ENCODE peak calls at places on chromosomes 1 and 21, in six cellular contexts. F is effector memory CD4-positive, alpha-beta T cell; I is cerebellar cortex; S is activated naive CD8-positive, alpha-beta T cell treated with anti-CD3 and anti-CD28 coated beads for 36 hours; R is stimulated activated CD4-positive, alpha-beta T cell treated with anti-CD3 and anti-CD28 coated beads, Interleukin-15, amount 100 ng/mL, for 1 hour; H is GF-D8. P is an unnamed sample.

GRCh38 chr1:107220036-107220435 is 79.2 kb downstream of the NTNG1 start:
- DNase-seq in F (no peak), I (no peak), S (no peak), R (no peak), H (no peak), P (no peak)

GRCh38 chr1:26702680-26703038 is 6.8 kb downstream of the ARID1A start:
- DNase-seq in F (no peak), I (no peak), S (peak), R (no peak), H (no peak), P (no peak)

GRCh38 chr1:117416546-117417117 is 49.4 kb downstream of the MAN1A2 start:
- DNase-seq in F (no peak), I (no peak), S (no peak), R (no peak), H (no peak), P (no peak)

GRCh38 chr21:39597595-39598185 is 15.1 kb upstream of the B3GALT5 start:
- DNase-seq in F (no peak), I (no peak), S (no peak), R (no peak), H (no peak), P (no peak)

GRCh38 chr21:45590726-45591618 is 48.7 kb upstream of the SLC19A1 start:
- DNase-seq in F (peak), I (no peak), S (peak), R (peak), H (peak), P (no peak)

GRCh38 chr1:177800386-177801058 is 169.3 kb downstream of the SEC16B start:
- DNase-seq in F (no peak), I (no peak), S (no peak), R (no peak), H (no peak), P (no peak)

GRCh38 chr1:160205974-160206369 is 788 bp downstream of the PEA15 start:
- DNase-seq in F (peak), I (no peak), S (peak), R (peak), H (no peak), P (no peak)

GRCh38 chr1:71660417-71660816 is 579.6 kb upstream of the ZRANB2 start:
- DNase-seq in F (no peak), I (no peak), S (no peak), R (no peak), H (no peak), P (no peak)

GRCh38 chr1:70745199-70745598 is 302.4 kb downstream of the PTGER3 start:
- DNase-seq in F (no peak), I (peak), S (no peak), R (no peak), H (no peak), P (no peak)

GRCh38 chr1:30403061-30403645 is 320.2 kb downstream of the MATN1 start:
- DNase-seq in F (no peak), I (no peak), S (no peak), R (no peak), H (no peak), P (no peak)

GRCh38 chr1:219587817-219588561 is 24.9 kb downstream of the ZC3H11B start:
- DNase-seq in F (no peak), I (no peak), S (no peak), R (no peak), H (no peak), P (no peak)

GRCh38 chr1:48329489-48329888 is 107.0 kb downstream of the SLC5A9 start:
- DNase-seq in F (no peak), I (no peak), S (no peak), R (no peak), H (no peak), P (no peak)

GRCh38 chr1:241706257-241706656 is 54.2 kb downstream of the WDR64 start:
- DNase-seq in F (no peak), I (no peak), S (no peak), R (no peak), H (no peak), P (no peak)

GRCh38 chr1:162118063-162118462 is 48.6 kb downstream of the NOS1AP start:
- DNase-seq in F (no peak), I (no peak), S (no peak), R (no peak), H (no peak), P (no peak)

GRCh38 chr21:46542588-46543092 is 62.2 kb downstream of the S100B start:
- DNase-seq in F (no peak), I (no peak), S (no peak), R (no peak), H (no peak), P (no peak)

GRCh38 chr1:26696645-26697440 is 1.0 kb downstream of the ARID1A start:
- DNase-seq in F (peak), I (no peak), S (peak), R (peak), H (no peak), P (no peak)

GRCh38 chr1:180094705-180095280 is 59.9 kb upstream of the QSOX1 start:
- DNase-seq in F (no peak), I (no peak), S (no peak), R (no peak), H (no peak), P (no peak)

GRCh38 chr1:93779540-93780121 is 98.0 kb upstream of the BCAR3 start:
- DNase-seq in F (no peak), I (no peak), S (no peak), R (no peak), H (no peak), P (no peak)

GRCh38 chr1:177979272-177979671 is 9.4 kb upstream of the SEC16B start:
- DNase-seq in F (no peak), I (no peak), S (no peak), R (no peak), H (no peak), P (no peak)

GRCh38 chr21:19246018-19246417 is 842.4 kb upstream of the TMPRSS15 start:
- DNase-seq in F (no peak), I (no peak), S (no peak), R (no peak), H (no peak), P (no peak)

GRCh38 chr1:248144513-248145198 is at the start of gene OR2M5:
- DNase-seq in F (no peak), I (no peak), S (no peak), R (no peak), H (no peak), P (no peak)

GRCh38 chr1:1069061-1069710 is 4.9 kb downstream of the RNF223 start:
- DNase-seq in F (peak), I (peak), S (peak), R (peak), H (no peak), P (peak)

GRCh38 chr1:66239834-66240233 is 294.1 kb upstream of the SGIP1 start:
- DNase-seq in F (no peak), I (no peak), S (no peak), R (no peak), H (no peak), P (no peak)

GRCh38 chr21:37074546-37074945 is 1.5 kb downstream of the TTC3 start:
- DNase-seq in F (no peak), I (no peak), S (no peak), R (no peak), H (no peak), P (no peak)

GRCh38 chr1:68442822-68443556 is 6.8 kb downstream of the RPE65 start:
- DNase-seq in F (no peak), I (peak), S (no peak), R (no peak), H (no peak), P (no peak)

GRCh38 chr1:6800728-6801127 is 15.5 kb downstream of the CAMTA1 start:
- DNase-seq in F (no peak), I (no peak), S (no peak), R (no peak), H (peak), P (no peak)

GRCh38 chr1:30377230-30378022 is 346.0 kb downstream of the MATN1 start:
- DNase-seq in F (no peak), I (no peak), S (no peak), R (no peak), H (no peak), P (no peak)

GRCh38 chr21:38148046-38148445 is 108.7 kb upstream of the KCNJ15 start:
- DNase-seq in F (no peak), I (no peak), S (no peak), R (no peak), H (no peak), P (no peak)

GRCh38 chr1:41599912-41600311 is 115.4 kb upstream of the EDN2 start:
- DNase-seq in F (no peak), I (no peak), S (no peak), R (no peak), H (no peak), P (no peak)

GRCh38 chr1:84776639-84777038 is 86.4 kb upstream of the SSX2IP start:
- DNase-seq in F (no peak), I (no peak), S (no peak), R (no peak), H (no peak), P (no peak)

GRCh38 chr1:64031191-64031590 is 172.2 kb upstream of the UBE2U start:
- DNase-seq in F (no peak), I (no peak), S (no peak), R (no peak), H (no peak), P (no peak)

GRCh38 chr1:38991638-38992449 is 768 bp downstream of the AKIRIN1 start:
- DNase-seq in F (no peak), I (no peak), S (peak), R (no peak), H (no peak), P (peak)

GRCh38 chr1:107058245-107059032 is 2.0 kb downstream of the PRMT6 start:
- DNase-seq in F (no peak), I (peak), S (no peak), R (no peak), H (peak), P (no peak)

GRCh38 chr1:247331526-247332214 is at the start of gene ZNF496:
- DNase-seq in F (peak), I (peak), S (peak), R (peak), H (peak), P (peak)

GRCh38 chr1:169339773-169340172 is 27.8 kb downstream of the NME7 start:
- DNase-seq in F (no peak), I (no peak), S (no peak), R (no peak), H (no peak), P (no peak)

GRCh38 chr1:85264150-85264549 is 4.7 kb upstream of the C1orf52 start:
- DNase-seq in F (no peak), I (no peak), S (no peak), R (no peak), H (no peak), P (no peak)

GRCh38 chr1:35642472-35642955 is 1.2 kb upstream of the PSMB2 start:
- DNase-seq in F (no peak), I (no peak), S (peak), R (no peak), H (no peak), P (no peak)

GRCh38 chr1:53046930-53047329 is 15.1 kb upstream of the PODN start:
- DNase-seq in F (no peak), I (peak), S (no peak), R (no peak), H (no peak), P (peak)